ENCODE peak calls at places on chromosomes 1 and 21, in five cellular contexts. A is omental fat pad, P is endothelial cell, R is EH, B is immature natural killer cell. S is an unnamed sample.

GRCh38 chr1:116486424-116486823 is 84.4 kb downstream of the CD58 start:
- DNase-seq in A (no peak), R (peak), P (no peak), B (no peak), S (no peak)

GRCh38 chr1:215899901-215900300 is 332.8 kb downstream of the KCTD3 start:
- DNase-seq in R (no peak), P (no peak), A (no peak), B (no peak), S (no peak)

GRCh38 chr21:34688145-34688544 is 19.4 kb downstream of the CLIC6 start:
- DNase-seq in P (peak), A (no peak), B (no peak), R (no peak), S (no peak)

GRCh38 chr1:41799723-41800122 is 119.0 kb downstream of the HIVEP3 start:
- DNase-seq in P (no peak), B (no peak), R (peak), A (no peak), S (no peak)

GRCh38 chr1:17369466-17369865 is 2.5 kb upstream of the PADI6 start:
- DNase-seq in A (no peak), P (no peak), B (no peak), R (peak), S (no peak)

GRCh38 chr1:181155339-181155738 is 66.8 kb downstream of the IER5 start:
- DNase-seq in B (no peak), P (no peak), R (no peak), A (no peak), S (no peak)

GRCh38 chr1:27600500-27601175 is 3.3 kb downstream of the AHDC1 start:
- DNase-seq in P (no peak), B (no peak), A (no peak), R (peak), S (peak)

GRCh38 chr1:234234199-234234598 is 139.1 kb upstream of the COA6 start:
- DNase-seq in R (no peak), B (no peak), P (no peak), A (no peak), S (no peak)

GRCh38 chr1:111176678-111177077 is 23.8 kb downstream of the DENND2D start:
- DNase-seq in B (no peak), A (no peak), R (no peak), P (no peak), S (no peak)

GRCh38 chr1:50357186-50357585 is 66.1 kb downstream of the DMRTA2 start:
- DNase-seq in A (no peak), P (no peak), B (no peak), R (no peak), S (no peak)

GRCh38 chr1:14320518-14320917 is 278.0 kb upstream of the KAZN start:
- DNase-seq in R (no peak), A (no peak), B (no peak), P (no peak), S (no peak)

GRCh38 chr1:57362480-57362879 is 61.4 kb downstream of the DAB1 start:
- DNase-seq in B (no peak), A (no peak), R (no peak), P (no peak), S (no peak)

GRCh38 chr1:193115629-193116227 is 6.1 kb upstream of the CDC73 start:
- DNase-seq in B (no peak), R (peak), A (no peak), P (no peak), S (peak)

GRCh38 chr1:205933672-205934618 is 9.3 kb downstream of the SLC26A9 start:
- DNase-seq in P (no peak), A (no peak), B (no peak), R (peak), S (no peak)